ENCODE peak calls at places on chromosomes 7 and 10, in seven cellular contexts. J, W, B, F, E, Q and Z are unnamed samples.

GRCh38 chr7:376306-376969 is 86.5 kb downstream of the FOXL3 start:
- DNase-seq in J (peak; percentile 32), W (no peak), B (no peak), F (no peak), E (peak; percentile 72), Q (no peak), Z (peak; percentile 43)

GRCh38 chr7:4091767-4092166 is 590.3 kb upstream of the FOXK1 start:
- DNase-seq in J (peak; percentile 46), W (no peak), B (no peak), F (no peak), E (no peak), Q (no peak), Z (no peak)

GRCh38 chr10:126972622-126973414 is 67.6 kb downstream of the DOCK1 start:
- DNase-seq in J (peak; percentile 72), W (peak; percentile 51), B (no peak), F (no peak), E (peak; percentile 77), Q (no peak), Z (peak; percentile 79)

GRCh38 chr10:361203-362135 is 226.2 kb downstream of the ZMYND11 start:
- DNase-seq in J (no peak), W (no peak), B (no peak), F (no peak), E (no peak), Q (no peak), Z (peak; percentile 48)

GRCh38 chr7:53111061-53111460 is 75.6 kb downstream of the POM121L12 start:
- DNase-seq in J (no peak), W (no peak), B (no peak), F (no peak), E (no peak), Q (no peak), Z (no peak)

GRCh38 chr10:71656220-71656619 is 63.4 kb downstream of the C10orf105 start:
- DNase-seq in J (no peak), W (no peak), B (no peak), F (no peak), E (no peak), Q (no peak), Z (no peak)

GRCh38 chr7:43700059-43700501 is 29.2 kb downstream of the COA1 start:
- DNase-seq in J (peak; percentile 46), W (peak; percentile 69), B (no peak), F (no peak), E (peak; percentile 72), Q (no peak), Z (peak; percentile 63)

GRCh38 chr10:2839081-2839725 is 228.1 kb upstream of the PFKP start:
- DNase-seq in J (peak; percentile 2), W (peak; percentile 35), B (no peak), F (no peak), E (no peak), Q (no peak), Z (peak; percentile 49)

GRCh38 chr7:132103718-132104117 is 472.6 kb downstream of the PLXNA4 start:
- DNase-seq in J (no peak), W (no peak), B (no peak), F (no peak), E (no peak), Q (no peak), Z (peak; percentile 45)

GRCh38 chr7:78326870-78327269 is 528.3 kb downstream of the PHTF2 start:
- DNase-seq in J (no peak), W (no peak), B (no peak), F (peak; percentile 20), E (no peak), Q (no peak), Z (no peak)

GRCh38 chr7:44782460-44782859 is 14.0 kb upstream of the PPIA start:
- DNase-seq in J (no peak), W (no peak), B (no peak), F (no peak), E (no peak), Q (no peak), Z (no peak)

GRCh38 chr10:83908506-83908905 is 230.8 kb upstream of the GHITM start:
- DNase-seq in J (no peak), W (no peak), B (no peak), F (no peak), E (peak; percentile 69), Q (no peak), Z (no peak)

GRCh38 chr7:44379366-44380178 is 54.2 kb upstream of the CAMK2B start:
- DNase-seq in J (peak; percentile 47), W (no peak), B (no peak), F (no peak), E (peak; percentile 44), Q (no peak), Z (peak; percentile 2)

GRCh38 chr7:115352375-115352774 is 430.5 kb downstream of the MDFIC start:
- DNase-seq in J (peak; percentile 85), W (no peak), B (no peak), F (no peak), E (peak; percentile 90), Q (no peak), Z (no peak)

GRCh38 chr10:123136806-123137642 is 1.3 kb downstream of the HMX3 start:
- DNase-seq in J (peak; percentile 52), W (no peak), B (no peak), F (no peak), E (no peak), Q (no peak), Z (no peak)

GRCh38 chr10:77409697-77410471 is 227.7 kb downstream of the KCNMA1 start:
- DNase-seq in J (no peak), W (no peak), B (no peak), F (no peak), E (no peak), Q (no peak), Z (peak; percentile 65)

GRCh38 chr7:75915416-75916156 is 631 bp downstream of the POR start:
- DNase-seq in J (no peak), W (no peak), B (peak; percentile 30), F (no peak), E (no peak), Q (peak; percentile 10), Z (peak; percentile 44)

GRCh38 chr10:127449491-127449890 is 99.6 kb upstream of the NPS start:
- DNase-seq in J (no peak), W (no peak), B (no peak), F (no peak), E (no peak), Q (no peak), Z (no peak)

GRCh38 chr10:89296227-89296648 is 5.6 kb upstream of the IFIT2 start:
- DNase-seq in J (no peak), W (no peak), B (no peak), F (no peak), E (peak; percentile 32), Q (no peak), Z (no peak)

GRCh38 chr7:129948877-129949291 is 3.9 kb downstream of the UBE2H start:
- DNase-seq in J (peak; percentile 86), W (peak; percentile 98), B (peak; percentile 85), F (peak; percentile 79), E (peak; percentile 90), Q (peak; percentile 68), Z (peak; percentile 93)

GRCh38 chr7:28554791-28555471 is 142.6 kb downstream of the CREB5 start:
- DNase-seq in J (no peak), W (no peak), B (no peak), F (no peak), E (no peak), Q (no peak), Z (no peak)

GRCh38 chr7:44277851-44278250 is 47.5 kb downstream of the CAMK2B start:
- DNase-seq in J (no peak), W (no peak), B (no peak), F (no peak), E (no peak), Q (no peak), Z (no peak)